ENCODE peak calls at places on chromosomes 5 and 9, in four cellular contexts. One of them, this sample, is unnamed.

GRCh38 chr9:115006660-115007059 is 76.3 kb upstream of the TNFSF8 start:
- DNase-seq in cardiac muscle cell: peak; percentile 81
- DNase-seq in uterus: no peak
- DNase-seq in fibroblast of lung: peak; percentile 76
- DNase-seq in this sample: no peak

GRCh38 chr5:148623101-148623500 is 31.2 kb downstream of the HTR4 start:
- DNase-seq in fibroblast of lung: no peak
- DNase-seq in uterus: no peak
- DNase-seq in cardiac muscle cell: no peak
- DNase-seq in this sample: no peak

GRCh38 chr9:34553511-34554021 is 30.8 kb upstream of the ENHO start:
- DNase-seq in cardiac muscle cell: no peak
- DNase-seq in fibroblast of lung: no peak
- DNase-seq in uterus: no peak
- DNase-seq in this sample: peak; percentile 60

GRCh38 chr9:33306037-33306436 is 15.7 kb downstream of the NFX1 start:
- DNase-seq in fibroblast of lung: no peak
- DNase-seq in uterus: no peak
- DNase-seq in cardiac muscle cell: no peak
- DNase-seq in this sample: no peak

GRCh38 chr5:170143091-170143490 is 37.4 kb downstream of the FOXI1 start:
- DNase-seq in cardiac muscle cell: no peak
- DNase-seq in uterus: no peak
- DNase-seq in fibroblast of lung: no peak
- DNase-seq in this sample: no peak

GRCh38 chr9:35470894-35471293 is 19.0 kb upstream of the RUSC2 start:
- DNase-seq in fibroblast of lung: peak; percentile 98
- DNase-seq in uterus: no peak
- DNase-seq in cardiac muscle cell: peak; percentile 91
- DNase-seq in this sample: peak; percentile 83

GRCh38 chr5:43336159-43336558 is 22.9 kb upstream of the HMGCS1 start:
- DNase-seq in cardiac muscle cell: no peak
- DNase-seq in fibroblast of lung: no peak
- DNase-seq in uterus: no peak
- DNase-seq in this sample: no peak

GRCh38 chr9:21096172-21096900 is 18.6 kb upstream of the IFNB1 start:
- DNase-seq in cardiac muscle cell: peak; percentile 70
- DNase-seq in fibroblast of lung: peak; percentile 86
- DNase-seq in uterus: no peak
- DNase-seq in this sample: no peak

GRCh38 chr5:134580001-134580460 is 52.6 kb downstream of the SAR1B start:
- DNase-seq in fibroblast of lung: no peak
- DNase-seq in cardiac muscle cell: no peak
- DNase-seq in uterus: no peak
- DNase-seq in this sample: no peak
- H3K27ac ChIP-seq in fibroblast of lung: no peak overlapping the region
- H3K27ac ChIP-seq in cardiac muscle cell: no peak overlapping the region
- H3K27ac ChIP-seq in uterus: peak overlapping the region; percentile 27
- H3K27ac ChIP-seq in this sample: no peak overlapping the region

DNA sequence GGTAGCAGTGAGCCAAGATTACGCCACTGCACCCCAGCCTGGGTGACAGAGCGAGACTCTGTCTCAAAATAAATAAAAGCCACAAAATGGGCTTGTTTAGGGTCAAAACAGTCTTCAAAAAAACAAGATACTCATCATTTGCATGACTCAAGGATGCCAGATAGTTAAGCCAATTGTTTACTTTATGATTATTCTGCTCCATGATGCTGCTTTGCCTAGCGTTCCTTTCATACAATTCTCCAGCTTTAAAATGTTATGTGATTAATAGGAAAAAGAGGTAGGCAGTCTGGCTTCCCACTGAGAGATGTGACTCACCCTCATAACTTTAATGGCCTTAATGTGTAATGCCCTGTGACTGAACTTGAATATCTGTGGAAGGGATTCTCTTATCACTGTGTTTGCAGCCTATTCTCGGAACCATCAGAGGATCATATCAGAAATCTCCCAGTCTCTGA is 364.6 kb upstream of the TRPC7 start:
- DNase-seq in fibroblast of lung: no peak
- DNase-seq in cardiac muscle cell: peak; percentile 50
- DNase-seq in uterus: no peak
- DNase-seq in this sample: no peak
- H3K27ac ChIP-seq in fibroblast of lung: no peak overlapping the region
- H3K27ac ChIP-seq in cardiac muscle cell: no peak overlapping the region
- H3K27ac ChIP-seq in uterus: no peak overlapping the region
- H3K27ac ChIP-seq in this sample: no peak overlapping the region

DNA sequence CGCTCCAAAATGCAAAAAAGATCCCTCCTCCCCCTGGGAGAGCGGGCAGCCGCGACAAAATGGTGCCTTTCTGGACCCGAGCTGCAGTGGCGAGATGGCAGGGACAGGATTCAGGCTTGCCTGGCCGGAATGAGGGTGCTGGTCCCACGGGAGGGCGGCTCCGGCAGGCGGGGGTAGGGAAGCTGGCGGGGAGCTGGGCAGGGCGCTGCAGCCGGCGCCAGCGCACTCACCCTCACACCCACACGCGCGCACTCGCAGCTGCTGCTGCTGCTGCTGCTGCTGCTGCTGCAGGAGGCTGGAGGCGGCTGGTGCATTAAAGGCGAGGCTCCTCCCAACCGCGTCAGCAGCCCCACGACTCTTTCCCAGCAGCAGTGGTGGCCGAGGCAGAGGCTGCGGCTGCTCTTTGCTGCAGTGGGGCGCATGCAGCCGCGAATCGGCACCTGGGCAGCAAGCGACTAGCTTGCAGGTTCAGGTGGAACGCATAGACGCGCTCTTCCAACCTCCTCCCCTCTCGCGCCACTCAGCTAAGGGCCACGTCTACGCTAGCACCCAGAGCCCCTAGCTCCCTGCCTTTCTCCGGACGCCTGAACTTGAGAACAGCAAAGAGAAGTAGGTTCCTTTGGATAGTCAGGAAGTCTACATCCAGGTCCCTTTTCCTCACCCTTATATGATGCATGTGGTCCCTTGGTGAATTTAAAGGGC is at the start of gene PPP2R2B:
- DNase-seq in cardiac muscle cell: peak; percentile 46
- DNase-seq in fibroblast of lung: peak; percentile 12
- DNase-seq in uterus: peak; percentile 19
- DNase-seq in this sample: peak; percentile 36
- H3K27ac ChIP-seq in cardiac muscle cell: no peak within 1 kb of the TSS
- H3K27ac ChIP-seq in fibroblast of lung: no peak within 1 kb of the TSS
- H3K27ac ChIP-seq in uterus: no peak within 1 kb of the TSS
- H3K27ac ChIP-seq in this sample: peak within 1 kb of the TSS; percentile 74

GRCh38 chr9:107282759-107283620 is at the start of gene RAD23B:
- DNase-seq in uterus: peak; percentile 99
- DNase-seq in fibroblast of lung: peak; percentile 98
- DNase-seq in cardiac muscle cell: peak; percentile 99
- DNase-seq in this sample: peak; percentile 97

GRCh38 chr9:107283621-107284616 is 840 bp downstream of the RAD23B start:
- DNase-seq in fibroblast of lung: peak; percentile 53
- DNase-seq in uterus: peak; percentile 64
- DNase-seq in cardiac muscle cell: peak; percentile 74
- DNase-seq in this sample: peak; percentile 82

GRCh38 chr9:107285292-107285691 is 2.2 kb downstream of the RAD23B start:
- DNase-seq in uterus: no peak
- DNase-seq in cardiac muscle cell: no peak
- DNase-seq in fibroblast of lung: no peak
- DNase-seq in this sample: no peak

GRCh38 chr9:107286057-107286456 is 3.0 kb downstream of the RAD23B start:
- DNase-seq in uterus: no peak
- DNase-seq in cardiac muscle cell: peak; percentile 33
- DNase-seq in fibroblast of lung: peak; percentile 26
- DNase-seq in this sample: no peak

GRCh38 chr9:107284636-107285035 is 1.6 kb downstream of the RAD23B start:
- DNase-seq in fibroblast of lung: no peak
- DNase-seq in cardiac muscle cell: no peak
- DNase-seq in uterus: no peak
- DNase-seq in this sample: no peak
- H3K27ac ChIP-seq in fibroblast of lung: peak overlapping the region; percentile 97
- H3K27ac ChIP-seq in cardiac muscle cell: peak overlapping the region; percentile 99
- H3K27ac ChIP-seq in uterus: peak overlapping the region; percentile 99
- H3K27ac ChIP-seq in this sample: peak overlapping the region; percentile 98

GRCh38 chr9:127575875-127576778 is 36.0 kb upstream of the STXBP1 start:
- DNase-seq in fibroblast of lung: no peak
- DNase-seq in cardiac muscle cell: no peak
- DNase-seq in uterus: no peak
- DNase-seq in this sample: no peak

GRCh38 chr9:127570533-127571111 is 41.5 kb upstream of the STXBP1 start:
- DNase-seq in fibroblast of lung: no peak
- DNase-seq in uterus: no peak
- DNase-seq in cardiac muscle cell: no peak
- DNase-seq in this sample: no peak

GRCh38 chr9:127578627-127578951 is 33.5 kb upstream of the STXBP1 start:
- DNase-seq in cardiac muscle cell: no peak
- DNase-seq in uterus: no peak
- DNase-seq in fibroblast of lung: no peak
- DNase-seq in this sample: no peak

GRCh38 chr9:127572961-127573727 is 38.9 kb upstream of the STXBP1 start:
- DNase-seq in fibroblast of lung: peak; percentile 93
- DNase-seq in uterus: no peak
- DNase-seq in cardiac muscle cell: peak; percentile 82
- DNase-seq in this sample: peak; percentile 52

DNA sequence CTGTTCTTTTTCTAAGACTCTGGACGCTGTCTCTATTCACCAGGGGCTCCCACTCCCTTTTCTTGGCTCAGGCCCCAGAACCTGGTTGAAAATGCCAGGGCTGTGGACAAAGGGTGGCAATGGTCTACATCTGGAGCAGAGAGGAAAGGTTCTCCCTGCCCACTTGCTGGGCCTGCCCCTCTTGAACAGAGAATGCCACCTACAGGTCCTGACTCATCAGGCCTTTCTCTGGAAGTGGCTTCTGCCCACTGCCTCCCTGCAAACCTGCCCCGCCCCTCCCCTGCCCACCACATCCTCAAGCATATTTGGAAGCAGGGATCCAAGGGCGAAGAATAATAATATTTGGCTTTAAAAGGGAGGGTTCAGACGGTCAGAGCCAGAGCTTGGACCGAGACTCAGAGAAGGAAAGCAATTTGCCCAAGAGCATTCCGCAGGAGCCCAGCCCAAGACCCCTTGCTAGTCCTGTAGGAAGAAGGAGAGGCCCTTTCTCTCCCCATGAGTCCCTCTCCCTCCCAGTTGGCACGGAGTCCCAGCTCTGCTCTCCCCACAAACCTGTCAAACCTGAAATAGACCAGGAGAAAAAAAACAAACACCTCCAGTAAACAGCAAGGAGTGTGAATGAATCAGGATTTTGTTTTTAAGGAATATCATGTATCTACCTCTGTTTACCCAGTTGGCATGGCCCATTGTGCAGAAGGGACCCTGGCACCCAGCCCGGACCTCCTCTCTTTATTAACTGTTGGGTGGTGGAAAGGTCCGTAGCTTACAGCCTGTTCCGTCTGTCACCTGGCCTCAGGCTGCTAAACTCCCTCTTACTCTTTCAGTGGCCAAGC is 37.8 kb upstream of the STXBP1 start:
- DNase-seq in fibroblast of lung: no peak
- DNase-seq in uterus: no peak
- DNase-seq in cardiac muscle cell: peak; percentile 38
- DNase-seq in this sample: peak; percentile 45
- H3K27ac ChIP-seq in fibroblast of lung: peak overlapping the region; percentile 97
- H3K27ac ChIP-seq in uterus: peak overlapping the region; percentile 65
- H3K27ac ChIP-seq in cardiac muscle cell: no peak overlapping the region
- H3K27ac ChIP-seq in this sample: peak overlapping the region; percentile 87

GRCh38 chr5:140337880-140338279 is 8.5 kb downstream of the HBEGF start:
- DNase-seq in uterus: no peak
- DNase-seq in fibroblast of lung: no peak
- DNase-seq in cardiac muscle cell: no peak
- DNase-seq in this sample: no peak
- H3K27ac ChIP-seq in uterus: peak overlapping the region; percentile 76
- H3K27ac ChIP-seq in fibroblast of lung: no peak overlapping the region
- H3K27ac ChIP-seq in cardiac muscle cell: no peak overlapping the region
- H3K27ac ChIP-seq in this sample: no peak overlapping the region

GRCh38 chr5:39202594-39203290 is 16.6 kb downstream of the FYB1 start:
- DNase-seq in uterus: no peak
- DNase-seq in cardiac muscle cell: no peak
- DNase-seq in fibroblast of lung: no peak
- DNase-seq in this sample: no peak

GRCh38 chr5:39201795-39202593 is 17.4 kb downstream of the FYB1 start:
- DNase-seq in fibroblast of lung: no peak
- DNase-seq in cardiac muscle cell: no peak
- DNase-seq in uterus: no peak
- DNase-seq in this sample: no peak

GRCh38 chr5:39201160-39201794 is 18.1 kb downstream of the FYB1 start:
- DNase-seq in cardiac muscle cell: no peak
- DNase-seq in fibroblast of lung: no peak
- DNase-seq in uterus: no peak
- DNase-seq in this sample: no peak

GRCh38 chr5:39203951-39204350 is 15.4 kb downstream of the FYB1 start:
- DNase-seq in fibroblast of lung: no peak
- DNase-seq in uterus: no peak
- DNase-seq in cardiac muscle cell: no peak
- DNase-seq in this sample: no peak

GRCh38 chr5:39203291-39203922 is 16.0 kb downstream of the FYB1 start:
- DNase-seq in cardiac muscle cell: no peak
- DNase-seq in uterus: no peak
- DNase-seq in fibroblast of lung: no peak
- DNase-seq in this sample: no peak
- H3K27ac ChIP-seq in cardiac muscle cell: no peak overlapping the region
- H3K27ac ChIP-seq in uterus: no peak overlapping the region
- H3K27ac ChIP-seq in fibroblast of lung: no peak overlapping the region
- H3K27ac ChIP-seq in this sample: no peak overlapping the region

GRCh38 chr9:88954073-88954472 is 37.2 kb upstream of the S1PR3 start:
- DNase-seq in uterus: no peak
- DNase-seq in fibroblast of lung: no peak
- DNase-seq in cardiac muscle cell: peak; percentile 38
- DNase-seq in this sample: no peak
- H3K27ac ChIP-seq in uterus: no peak overlapping the region
- H3K27ac ChIP-seq in fibroblast of lung: no peak overlapping the region
- H3K27ac ChIP-seq in cardiac muscle cell: no peak overlapping the region
- H3K27ac ChIP-seq in this sample: no peak overlapping the region

DNA sequence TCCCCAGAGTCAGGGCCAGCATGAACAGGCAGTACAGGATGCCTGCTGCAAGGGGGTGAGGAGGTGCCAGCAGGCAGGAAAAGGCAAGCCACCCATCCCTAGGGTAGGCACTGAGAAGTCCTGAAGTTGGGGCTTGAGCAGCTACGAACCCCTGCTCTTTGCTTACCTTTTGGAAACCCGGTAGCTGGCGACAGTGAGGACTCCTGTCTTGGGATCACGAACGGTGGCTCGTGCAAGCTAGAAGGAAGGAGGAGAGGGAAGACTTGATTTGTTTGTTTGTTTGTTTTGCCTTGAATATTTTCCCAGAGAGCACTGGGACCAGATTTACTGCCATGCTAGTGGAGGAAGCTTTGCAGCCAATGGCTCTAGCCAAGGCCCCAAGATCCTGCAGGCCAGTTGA is 23.7 kb downstream of the P4HA2 start:
- DNase-seq in uterus: no peak
- DNase-seq in cardiac muscle cell: no peak
- DNase-seq in fibroblast of lung: no peak
- DNase-seq in this sample: no peak
- H3K27ac ChIP-seq in uterus: no peak overlapping the region
- H3K27ac ChIP-seq in cardiac muscle cell: no peak overlapping the region
- H3K27ac ChIP-seq in fibroblast of lung: no peak overlapping the region
- H3K27ac ChIP-seq in this sample: no peak overlapping the region